ENCODE peak calls at places on chromosome 16, in five cellular contexts. One of them, this sample, is unnamed.

GRCh38 chr16:17205279-17206139 is 265.3 kb downstream of the XYLT1 start:
- DNase-seq in nephron progenitor cell: no peak
- DNase-seq in tibial nerve: no peak
- DNase-seq in RWPE1: no peak
- DNase-seq in OCI-LY7: no peak
- DNase-seq in this sample: no peak

GRCh38 chr16:28140788-28141618 is 70.8 kb downstream of the XPO6 start:
- DNase-seq in nephron progenitor cell: no peak
- DNase-seq in tibial nerve: no peak
- DNase-seq in RWPE1: no peak
- DNase-seq in OCI-LY7: peak; percentile 80
- DNase-seq in this sample: no peak

GRCh38 chr16:30902070-30902972 is 5.9 kb downstream of the CTF1 start:
- DNase-seq in nephron progenitor cell: peak; percentile 81
- DNase-seq in tibial nerve: peak; percentile 32
- DNase-seq in RWPE1: peak; percentile 57
- DNase-seq in OCI-LY7: no peak
- DNase-seq in this sample: peak; percentile 91

GRCh38 chr16:8867483-8868271 is 1.1 kb downstream of the CARHSP1 start:
- DNase-seq in nephron progenitor cell: peak; percentile 45
- DNase-seq in tibial nerve: peak; percentile 64
- DNase-seq in RWPE1: no peak
- DNase-seq in OCI-LY7: peak; percentile 57
- DNase-seq in this sample: no peak

GRCh38 chr16:30937692-30938091 is 11.2 kb upstream of the ORAI3 start:
- DNase-seq in nephron progenitor cell: no peak
- DNase-seq in tibial nerve: no peak
- DNase-seq in RWPE1: no peak
- DNase-seq in OCI-LY7: no peak
- DNase-seq in this sample: no peak

GRCh38 chr16:16928532-16929101 is 542.1 kb downstream of the XYLT1 start:
- DNase-seq in nephron progenitor cell: no peak
- DNase-seq in tibial nerve: no peak
- DNase-seq in RWPE1: no peak
- DNase-seq in OCI-LY7: no peak
- DNase-seq in this sample: no peak

GRCh38 chr16:62741692-62742091 is 705.5 kb upstream of the CDH8 start:
- DNase-seq in nephron progenitor cell: no peak
- DNase-seq in tibial nerve: no peak
- DNase-seq in RWPE1: no peak
- DNase-seq in OCI-LY7: no peak
- DNase-seq in this sample: no peak

GRCh38 chr16:72380283-72380682 is 208.3 kb upstream of the PMFBP1 start:
- DNase-seq in nephron progenitor cell: no peak
- DNase-seq in tibial nerve: no peak
- DNase-seq in RWPE1: no peak
- DNase-seq in OCI-LY7: no peak
- DNase-seq in this sample: no peak

GRCh38 chr16:57299009-57299718 is 14.7 kb upstream of the PLLP start:
- DNase-seq in nephron progenitor cell: peak; percentile 65
- DNase-seq in tibial nerve: no peak
- DNase-seq in RWPE1: peak; percentile 80
- DNase-seq in OCI-LY7: no peak
- DNase-seq in this sample: no peak

GRCh38 chr16:85473909-85474640 is 139.0 kb upstream of the GSE1 start:
- DNase-seq in nephron progenitor cell: peak; percentile 60
- DNase-seq in tibial nerve: no peak
- DNase-seq in RWPE1: no peak
- DNase-seq in OCI-LY7: no peak
- DNase-seq in this sample: no peak

GRCh38 chr16:72913551-72913950 is 134.4 kb downstream of the ZFHX3 start:
- DNase-seq in nephron progenitor cell: no peak
- DNase-seq in tibial nerve: no peak
- DNase-seq in RWPE1: no peak
- DNase-seq in OCI-LY7: no peak
- DNase-seq in this sample: no peak

GRCh38 chr16:919658-920631 is 50.8 kb downstream of the LMF1 start:
- DNase-seq in nephron progenitor cell: no peak
- DNase-seq in tibial nerve: no peak
- DNase-seq in RWPE1: no peak
- DNase-seq in OCI-LY7: no peak
- DNase-seq in this sample: no peak

GRCh38 chr16:29927523-29927905 is 1.5 kb upstream of the KCTD13 start:
- DNase-seq in nephron progenitor cell: no peak
- DNase-seq in tibial nerve: no peak
- DNase-seq in RWPE1: no peak
- DNase-seq in OCI-LY7: no peak
- DNase-seq in this sample: no peak

GRCh38 chr16:87226926-87227650 is 90.1 kb downstream of the C16orf95 start:
- DNase-seq in nephron progenitor cell: no peak
- DNase-seq in tibial nerve: no peak
- DNase-seq in RWPE1: no peak
- DNase-seq in OCI-LY7: no peak
- DNase-seq in this sample: no peak

GRCh38 chr16:19940195-19940594 is 55.5 kb upstream of the GPRC5B start:
- DNase-seq in nephron progenitor cell: no peak
- DNase-seq in tibial nerve: no peak
- DNase-seq in RWPE1: no peak
- DNase-seq in OCI-LY7: no peak
- DNase-seq in this sample: no peak

GRCh38 chr16:4410335-4411075 is 5.9 kb downstream of the CORO7 start:
- DNase-seq in nephron progenitor cell: no peak
- DNase-seq in tibial nerve: peak; percentile 69
- DNase-seq in RWPE1: no peak
- DNase-seq in OCI-LY7: no peak
- DNase-seq in this sample: no peak

GRCh38 chr16:56985288-56985961 is 3.9 kb upstream of the NLRC5 start:
- DNase-seq in nephron progenitor cell: no peak
- DNase-seq in tibial nerve: peak; percentile 75
- DNase-seq in RWPE1: peak; percentile 92
- DNase-seq in OCI-LY7: no peak
- DNase-seq in this sample: no peak

GRCh38 chr16:4375717-4376116 is 4.1 kb downstream of the VASN start:
- DNase-seq in nephron progenitor cell: no peak
- DNase-seq in tibial nerve: no peak
- DNase-seq in RWPE1: no peak
- DNase-seq in OCI-LY7: no peak
- DNase-seq in this sample: no peak

GRCh38 chr16:67942200-67942509 is 1.8 kb downstream of the LCAT start:
- DNase-seq in nephron progenitor cell: peak; percentile 59
- DNase-seq in tibial nerve: no peak
- DNase-seq in RWPE1: no peak
- DNase-seq in OCI-LY7: peak; percentile 62
- DNase-seq in this sample: no peak

GRCh38 chr16:68235105-68235881 is 634 bp downstream of the ESRP2 start:
- DNase-seq in nephron progenitor cell: peak; percentile 46
- DNase-seq in tibial nerve: no peak
- DNase-seq in RWPE1: peak; percentile 44
- DNase-seq in OCI-LY7: no peak
- DNase-seq in this sample: no peak

GRCh38 chr16:16096161-16096857 is 127.0 kb downstream of the ABCC6 start:
- DNase-seq in nephron progenitor cell: no peak
- DNase-seq in tibial nerve: peak; percentile 32
- DNase-seq in RWPE1: no peak
- DNase-seq in OCI-LY7: peak; percentile 82
- DNase-seq in this sample: no peak

GRCh38 chr16:30651124-30652004 is 604 bp downstream of the PRR14 start:
- DNase-seq in nephron progenitor cell: peak; percentile 61
- DNase-seq in tibial nerve: peak; percentile 20
- DNase-seq in RWPE1: peak; percentile 40
- DNase-seq in OCI-LY7: peak; percentile 87
- DNase-seq in this sample: no peak

GRCh38 chr16:84508502-84508901 is 4.0 kb upstream of the MEAK7 start:
- DNase-seq in nephron progenitor cell: no peak
- DNase-seq in tibial nerve: no peak
- DNase-seq in RWPE1: no peak
- DNase-seq in OCI-LY7: peak; percentile 32
- DNase-seq in this sample: no peak

GRCh38 chr16:9817586-9817985 is 364.6 kb downstream of the GRIN2A start:
- DNase-seq in nephron progenitor cell: no peak
- DNase-seq in tibial nerve: no peak
- DNase-seq in RWPE1: no peak
- DNase-seq in OCI-LY7: no peak
- DNase-seq in this sample: no peak

DNA sequence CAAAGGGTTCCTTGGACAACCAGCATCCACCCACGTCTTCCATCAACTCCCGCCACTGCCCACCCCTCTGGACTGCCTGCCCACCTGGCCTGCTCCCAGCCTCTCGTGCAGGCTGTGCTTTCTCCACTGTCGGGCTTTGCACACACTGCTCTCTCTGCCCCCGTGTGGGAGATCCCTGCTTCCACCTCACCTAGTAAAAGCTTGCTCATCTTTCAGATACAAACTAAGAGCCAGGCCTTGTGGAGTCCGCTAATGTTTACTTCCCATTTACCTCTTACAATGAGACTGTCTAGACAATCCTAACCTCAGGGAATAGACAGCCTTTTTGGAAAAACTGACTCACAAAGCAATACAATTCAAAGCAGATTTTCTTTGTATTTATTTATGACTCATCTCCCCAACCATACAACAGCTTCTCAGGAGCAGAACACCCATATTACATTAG is 67.6 kb downstream of the USP31 start:
- DNase-seq in nephron progenitor cell: no peak
- DNase-seq in tibial nerve: no peak
- DNase-seq in RWPE1: peak; percentile 24
- DNase-seq in OCI-LY7: no peak
- DNase-seq in this sample: no peak
- TF ChIP-seq CTCF in nephron progenitor cell: no peak
- TF ChIP-seq CTCF in tibial nerve: no peak
- TF ChIP-seq CTCF in RWPE1: no peak
- TF ChIP-seq CTCF in OCI-LY7: no peak
- TF ChIP-seq CTCF in this sample: no peak

DNA sequence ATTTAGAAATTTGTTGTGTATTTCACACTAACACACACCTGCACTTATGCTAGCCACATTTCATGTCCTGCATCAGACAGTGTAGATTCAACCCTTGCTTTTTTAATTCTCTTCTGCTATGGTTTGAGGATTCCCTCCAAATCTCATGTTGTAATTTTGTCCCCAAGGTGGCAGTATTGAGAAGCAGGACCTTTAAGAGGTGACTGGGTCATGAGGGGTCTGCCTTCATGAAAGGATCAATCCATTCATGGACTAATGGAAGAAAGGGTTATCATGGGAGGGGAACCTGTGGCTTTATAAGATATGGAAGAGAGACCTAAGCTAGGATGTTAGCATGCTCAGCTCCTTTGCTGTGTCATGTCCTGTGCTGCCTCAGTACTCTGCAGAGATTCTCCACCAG is 1032.2 kb downstream of the CDH11 start:
- DNase-seq in nephron progenitor cell: peak; percentile 9
- DNase-seq in tibial nerve: peak; percentile 17
- DNase-seq in RWPE1: no peak
- DNase-seq in OCI-LY7: peak; percentile 78
- DNase-seq in this sample: no peak
- TF ChIP-seq CTCF in nephron progenitor cell: peak; percentile 50
- TF ChIP-seq CTCF in tibial nerve: peak; percentile 27
- TF ChIP-seq CTCF in RWPE1: peak; percentile 41
- TF ChIP-seq CTCF in OCI-LY7: peak; percentile 88
- TF ChIP-seq CTCF in this sample: peak; percentile 66

GRCh38 chr16:54374136-54374535 is 87.5 kb upstream of the IRX3 start:
- DNase-seq in nephron progenitor cell: no peak
- DNase-seq in tibial nerve: no peak
- DNase-seq in RWPE1: no peak
- DNase-seq in OCI-LY7: no peak
- DNase-seq in this sample: no peak
- TF ChIP-seq CTCF in nephron progenitor cell: no peak
- TF ChIP-seq CTCF in tibial nerve: no peak
- TF ChIP-seq CTCF in RWPE1: no peak
- TF ChIP-seq CTCF in OCI-LY7: no peak
- TF ChIP-seq CTCF in this sample: no peak

GRCh38 chr16:66740010-66740409 is 11.4 kb downstream of the DYNC1LI2 start:
- DNase-seq in nephron progenitor cell: peak; percentile 34
- DNase-seq in tibial nerve: no peak
- DNase-seq in RWPE1: peak; percentile 49
- DNase-seq in OCI-LY7: peak; percentile 53
- DNase-seq in this sample: no peak
- TF ChIP-seq CTCF in nephron progenitor cell: peak; percentile 69
- TF ChIP-seq CTCF in tibial nerve: no peak
- TF ChIP-seq CTCF in RWPE1: peak; percentile 38
- TF ChIP-seq CTCF in OCI-LY7: peak; percentile 88
- TF ChIP-seq CTCF in this sample: peak; percentile 65

GRCh38 chr16:51813609-51814008 is 662.5 kb upstream of the SALL1 start:
- DNase-seq in nephron progenitor cell: no peak
- DNase-seq in tibial nerve: no peak
- DNase-seq in RWPE1: no peak
- DNase-seq in OCI-LY7: no peak
- DNase-seq in this sample: no peak
- TF ChIP-seq CTCF in nephron progenitor cell: no peak
- TF ChIP-seq CTCF in tibial nerve: no peak
- TF ChIP-seq CTCF in RWPE1: no peak
- TF ChIP-seq CTCF in OCI-LY7: peak; percentile 41
- TF ChIP-seq CTCF in this sample: no peak

GRCh38 chr16:12468552-12468951 is 335.1 kb downstream of the CPPED1 start:
- DNase-seq in nephron progenitor cell: no peak
- DNase-seq in tibial nerve: no peak
- DNase-seq in RWPE1: no peak
- DNase-seq in OCI-LY7: peak; percentile 10
- DNase-seq in this sample: no peak
- TF ChIP-seq CTCF in nephron progenitor cell: peak; percentile 18
- TF ChIP-seq CTCF in tibial nerve: no peak
- TF ChIP-seq CTCF in RWPE1: no peak
- TF ChIP-seq CTCF in OCI-LY7: peak; percentile 65
- TF ChIP-seq CTCF in this sample: no peak

This sample was measured in osteocyte.